ENCODE peak calls at places on chromosomes 3 and 15, in four cellular contexts. V is HCT116, J is adrenal gland, O is IMR-90. E is an unnamed sample.

GRCh38 chr3:30890907-30891306 is 3.6 kb downstream of the GADL1 start:
- DNase-seq in V (no peak), J (no peak), O (no peak), E (no peak)

GRCh38 chr15:29141206-29141907 is 128.3 kb downstream of the NSMCE3 start:
- DNase-seq in V (no peak), J (no peak), O (no peak), E (no peak)

GRCh38 chr15:72782993-72783562 is 480 bp downstream of the ADPGK start:
- DNase-seq in V (no peak), J (no peak), O (peak), E (peak)

GRCh38 chr15:63879211-63879610 is 45.5 kb upstream of the HERC1 start:
- DNase-seq in V (no peak), J (no peak), O (no peak), E (no peak)

GRCh38 chr3:168974628-168975403 is 688.7 kb downstream of the MECOM start:
- DNase-seq in V (no peak), J (no peak), O (no peak), E (no peak)

GRCh38 chr15:34338347-34338746 is 766 bp upstream of the SLC12A6 start:
- DNase-seq in V (no peak), J (peak), O (no peak), E (no peak)

GRCh38 chr3:125357032-125357658 is 18.0 kb downstream of the ZNF148 start:
- DNase-seq in V (no peak), J (peak), O (peak), E (peak)

GRCh38 chr3:147393261-147393964 is 12.9 kb downstream of the ZIC4 start:
- DNase-seq in V (no peak), J (no peak), O (no peak), E (peak)

GRCh38 chr3:17032407-17033034 is 147.8 kb downstream of the PLCL2 start:
- DNase-seq in V (peak), J (no peak), O (peak), E (no peak)

GRCh38 chr3:151732861-151733260 is 866 bp upstream of the AADACL2 start:
- DNase-seq in V (no peak), J (no peak), O (no peak), E (no peak)

GRCh38 chr3:105523496-105523895 is 156.8 kb downstream of the ALCAM start:
- DNase-seq in V (no peak), J (no peak), O (peak), E (no peak)

GRCh38 chr3:132726341-132726823 is 4.2 kb upstream of the NPHP3 start:
- DNase-seq in V (no peak), J (no peak), O (peak), E (no peak)

GRCh38 chr3:140093742-140094141 is 158.8 kb downstream of the CLSTN2 start:
- DNase-seq in V (peak), J (peak), O (peak), E (peak)

GRCh38 chr3:140723576-140723975 is 45.7 kb downstream of the TRIM42 start:
- DNase-seq in V (no peak), J (no peak), O (no peak), E (no peak)

GRCh38 chr3:136949708-136950107 is 8.1 kb upstream of the IL20RB start:
- DNase-seq in V (no peak), J (no peak), O (no peak), E (no peak)

GRCh38 chr3:67044955-67045354 is 46.8 kb downstream of the KBTBD8 start:
- DNase-seq in V (no peak), J (no peak), O (no peak), E (no peak)

GRCh38 chr15:42577514-42578031 is 2.2 kb downstream of the STARD9 start:
- DNase-seq in V (no peak), J (no peak), O (peak), E (no peak)

GRCh38 chr15:79310612-79310984 is 314 bp upstream of the TMED3 start:
- DNase-seq in V (no peak), J (no peak), O (peak), E (no peak)

GRCh38 chr3:50625879-50626182 is 8.9 kb downstream of the MAPKAPK3 start:
- DNase-seq in V (no peak), J (no peak), O (no peak), E (peak)

GRCh38 chr15:31255732-31256384 is 70.8 kb upstream of the KLF13 start:
- DNase-seq in V (no peak), J (no peak), O (no peak), E (no peak)

GRCh38 chr15:93348711-93349110 is 259.7 kb upstream of the RGMA start:
- DNase-seq in V (no peak), J (no peak), O (no peak), E (no peak)
- TF ChIP-seq CTCF in V (no peak), J (no peak), O (no peak), E (no peak)

GRCh38 chr3:196968233-196969000 is at the start of gene PIGZ:
- DNase-seq in V (no peak), J (no peak), O (no peak), E (no peak)
- TF ChIP-seq POLR2A in V (peak), J (no peak), O (no peak), E (peak)

GRCh38 chr3:114707225-114707860 is 413.5 kb downstream of the TIGIT start:
- DNase-seq in V (peak), J (no peak), O (no peak), E (no peak)
- H3K4me3 ChIP-seq in V (peak), J (no peak), O (no peak), E (no peak)

GRCh38 chr15:68672781-68673205 is 94.0 kb downstream of the CORO2B start:
- DNase-seq in V (no peak), J (no peak), O (peak), E (no peak)
- TF ChIP-seq CTCF in V (peak), J (no peak), O (peak), E (no peak)